ENCODE peak calls at places on chromosomes 11 and 22, in eight cellular contexts. One of them, this sample, is unnamed.

GRCh38 chr11:75384438-75385080 is 14.8 kb upstream of the RPS3 start:
- DNase-seq in osteocyte: peak
- DNase-seq in tibial artery: peak
- DNase-seq in body of pancreas: peak
- DNase-seq in lung: peak
- DNase-seq in foreskin fibroblast: peak
- DNase-seq in fibroblast of mammary gland: peak
- DNase-seq in heart right ventricle: peak
- DNase-seq in this sample: peak

GRCh38 chr11:69137148-69137844 is 18.4 kb upstream of the SMIM38 start:
- DNase-seq in body of pancreas: no peak
- DNase-seq in foreskin fibroblast: no peak
- DNase-seq in heart right ventricle: peak
- DNase-seq in lung: no peak
- DNase-seq in tibial artery: no peak
- DNase-seq in osteocyte: no peak
- DNase-seq in fibroblast of mammary gland: no peak
- DNase-seq in this sample: peak

GRCh38 chr11:19121646-19122045 is 4.7 kb downstream of the ZDHHC13 start:
- DNase-seq in fibroblast of mammary gland: no peak
- DNase-seq in osteocyte: no peak
- DNase-seq in tibial artery: no peak
- DNase-seq in lung: no peak
- DNase-seq in heart right ventricle: no peak
- DNase-seq in foreskin fibroblast: peak
- DNase-seq in body of pancreas: no peak
- DNase-seq in this sample: no peak

GRCh38 chr22:20999350-21000214 is 2.3 kb downstream of the THAP7 start:
- DNase-seq in fibroblast of mammary gland: no peak
- DNase-seq in tibial artery: no peak
- DNase-seq in heart right ventricle: no peak
- DNase-seq in osteocyte: no peak
- DNase-seq in body of pancreas: no peak
- DNase-seq in foreskin fibroblast: no peak
- DNase-seq in lung: no peak
- DNase-seq in this sample: peak

GRCh38 chr11:119912214-119912613 is 183.2 kb upstream of the NECTIN1 start:
- DNase-seq in foreskin fibroblast: no peak
- DNase-seq in body of pancreas: no peak
- DNase-seq in heart right ventricle: peak
- DNase-seq in lung: no peak
- DNase-seq in tibial artery: no peak
- DNase-seq in fibroblast of mammary gland: no peak
- DNase-seq in osteocyte: no peak
- DNase-seq in this sample: no peak

GRCh38 chr11:62449451-62449851 is 30.6 kb downstream of the SCGB1A1 start:
- DNase-seq in lung: no peak
- DNase-seq in osteocyte: no peak
- DNase-seq in tibial artery: no peak
- DNase-seq in heart right ventricle: no peak
- DNase-seq in body of pancreas: no peak
- DNase-seq in foreskin fibroblast: no peak
- DNase-seq in fibroblast of mammary gland: no peak
- DNase-seq in this sample: no peak

GRCh38 chr11:59573216-59573615 is 42.4 kb downstream of the OSBP start:
- DNase-seq in foreskin fibroblast: peak
- DNase-seq in fibroblast of mammary gland: peak
- DNase-seq in body of pancreas: no peak
- DNase-seq in heart right ventricle: no peak
- DNase-seq in lung: no peak
- DNase-seq in tibial artery: no peak
- DNase-seq in osteocyte: no peak
- DNase-seq in this sample: no peak

GRCh38 chr22:28181332-28181731 is 262.3 kb upstream of the PITPNB start:
- DNase-seq in fibroblast of mammary gland: no peak
- DNase-seq in tibial artery: no peak
- DNase-seq in osteocyte: no peak
- DNase-seq in heart right ventricle: no peak
- DNase-seq in lung: no peak
- DNase-seq in foreskin fibroblast: peak
- DNase-seq in body of pancreas: no peak
- DNase-seq in this sample: no peak

GRCh38 chr11:117696489-117696888 is 100.5 kb downstream of the DSCAML1 start:
- DNase-seq in osteocyte: no peak
- DNase-seq in body of pancreas: no peak
- DNase-seq in heart right ventricle: no peak
- DNase-seq in foreskin fibroblast: no peak
- DNase-seq in tibial artery: no peak
- DNase-seq in lung: no peak
- DNase-seq in fibroblast of mammary gland: no peak
- DNase-seq in this sample: no peak

GRCh38 chr22:40434101-40434500 is 63.7 kb downstream of the SGSM3 start:
- DNase-seq in foreskin fibroblast: no peak
- DNase-seq in osteocyte: no peak
- DNase-seq in lung: no peak
- DNase-seq in tibial artery: no peak
- DNase-seq in fibroblast of mammary gland: peak
- DNase-seq in heart right ventricle: no peak
- DNase-seq in body of pancreas: no peak
- DNase-seq in this sample: no peak

GRCh38 chr11:587978-588380 is 11.7 kb downstream of the PHRF1 start:
- DNase-seq in heart right ventricle: no peak
- DNase-seq in tibial artery: no peak
- DNase-seq in osteocyte: no peak
- DNase-seq in lung: no peak
- DNase-seq in fibroblast of mammary gland: peak
- DNase-seq in foreskin fibroblast: peak
- DNase-seq in body of pancreas: peak
- DNase-seq in this sample: no peak

GRCh38 chr11:43756575-43756974 is 76.0 kb downstream of the HSD17B12 start:
- DNase-seq in body of pancreas: no peak
- DNase-seq in osteocyte: no peak
- DNase-seq in lung: no peak
- DNase-seq in tibial artery: no peak
- DNase-seq in fibroblast of mammary gland: peak
- DNase-seq in heart right ventricle: no peak
- DNase-seq in foreskin fibroblast: no peak
- DNase-seq in this sample: no peak

GRCh38 chr22:49157529-49158339 is 669.9 kb downstream of the BRD1 start:
- DNase-seq in fibroblast of mammary gland: no peak
- DNase-seq in tibial artery: peak
- DNase-seq in heart right ventricle: no peak
- DNase-seq in foreskin fibroblast: no peak
- DNase-seq in osteocyte: no peak
- DNase-seq in lung: no peak
- DNase-seq in body of pancreas: no peak
- DNase-seq in this sample: no peak

GRCh38 chr11:3104051-3104714 is 47.0 kb upstream of the CARS1 start:
- DNase-seq in osteocyte: no peak
- DNase-seq in body of pancreas: no peak
- DNase-seq in lung: no peak
- DNase-seq in foreskin fibroblast: no peak
- DNase-seq in fibroblast of mammary gland: no peak
- DNase-seq in heart right ventricle: no peak
- DNase-seq in tibial artery: no peak
- DNase-seq in this sample: peak

GRCh38 chr11:10122337-10123197 is 171.5 kb downstream of the SBF2 start:
- DNase-seq in tibial artery: peak
- DNase-seq in lung: no peak
- DNase-seq in osteocyte: no peak
- DNase-seq in body of pancreas: no peak
- DNase-seq in heart right ventricle: no peak
- DNase-seq in foreskin fibroblast: no peak
- DNase-seq in fibroblast of mammary gland: peak
- DNase-seq in this sample: no peak

GRCh38 chr22:42364641-42365336 is 67.4 kb downstream of the NFAM1 start:
- DNase-seq in heart right ventricle: peak
- DNase-seq in osteocyte: no peak
- DNase-seq in fibroblast of mammary gland: peak
- DNase-seq in tibial artery: peak
- DNase-seq in lung: no peak
- DNase-seq in foreskin fibroblast: no peak
- DNase-seq in body of pancreas: no peak
- DNase-seq in this sample: no peak

GRCh38 chr22:19463491-19464469 is 15.2 kb downstream of the UFD1 start:
- DNase-seq in body of pancreas: peak
- DNase-seq in heart right ventricle: peak
- DNase-seq in osteocyte: no peak
- DNase-seq in tibial artery: no peak
- DNase-seq in fibroblast of mammary gland: peak
- DNase-seq in lung: no peak
- DNase-seq in foreskin fibroblast: peak
- DNase-seq in this sample: no peak

GRCh38 chr11:118791961-118792578 is 1.1 kb upstream of the DDX6 start:
- DNase-seq in tibial artery: peak
- DNase-seq in body of pancreas: no peak
- DNase-seq in osteocyte: no peak
- DNase-seq in fibroblast of mammary gland: no peak
- DNase-seq in lung: peak
- DNase-seq in heart right ventricle: peak
- DNase-seq in foreskin fibroblast: no peak
- DNase-seq in this sample: peak

GRCh38 chr11:46006418-46007070 is 84.1 kb downstream of the LARGE2 start:
- DNase-seq in body of pancreas: peak
- DNase-seq in foreskin fibroblast: peak
- DNase-seq in heart right ventricle: peak
- DNase-seq in osteocyte: no peak
- DNase-seq in fibroblast of mammary gland: peak
- DNase-seq in tibial artery: no peak
- DNase-seq in lung: no peak
- DNase-seq in this sample: no peak
- TF ChIP-seq CTCF in body of pancreas: peak
- TF ChIP-seq CTCF in foreskin fibroblast: peak
- TF ChIP-seq CTCF in heart right ventricle: peak
- TF ChIP-seq CTCF in osteocyte: peak
- TF ChIP-seq CTCF in fibroblast of mammary gland: peak
- TF ChIP-seq CTCF in tibial artery: peak
- TF ChIP-seq CTCF in lung: peak
- TF ChIP-seq CTCF in this sample: peak

DNA sequence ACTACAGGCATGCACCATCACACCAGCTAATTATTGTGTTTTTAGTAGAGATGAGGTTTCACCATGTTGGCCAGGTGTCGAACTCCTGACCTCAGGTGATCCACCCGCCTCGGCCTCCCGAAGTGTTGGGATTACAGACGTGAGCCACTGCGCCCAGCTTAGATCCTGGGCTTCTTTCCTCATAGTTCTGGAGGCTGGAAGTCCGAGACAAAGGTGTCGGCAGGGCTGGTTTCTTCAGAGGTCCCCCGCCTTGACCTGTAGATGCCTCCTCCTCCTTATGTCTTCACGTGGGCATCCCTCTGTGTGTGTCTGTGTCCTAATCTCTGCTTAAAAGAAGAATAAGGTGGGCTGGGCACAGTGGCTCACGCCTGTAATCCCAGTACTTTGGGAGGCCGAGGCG is 44.2 kb upstream of the FBLN1 start:
- DNase-seq in tibial artery: no peak
- DNase-seq in fibroblast of mammary gland: no peak
- DNase-seq in body of pancreas: no peak
- DNase-seq in lung: no peak
- DNase-seq in osteocyte: no peak
- DNase-seq in foreskin fibroblast: no peak
- DNase-seq in heart right ventricle: no peak
- DNase-seq in this sample: no peak
- TF ChIP-seq CTCF in tibial artery: no peak
- TF ChIP-seq CTCF in fibroblast of mammary gland: no peak
- TF ChIP-seq CTCF in body of pancreas: no peak
- TF ChIP-seq CTCF in lung: no peak
- TF ChIP-seq CTCF in osteocyte: no peak
- TF ChIP-seq CTCF in foreskin fibroblast: no peak
- TF ChIP-seq CTCF in heart right ventricle: no peak
- TF ChIP-seq CTCF in this sample: no peak

GRCh38 chr22:24108073-24108472 is 73.2 kb upstream of the SUSD2 start:
- DNase-seq in body of pancreas: no peak
- DNase-seq in fibroblast of mammary gland: no peak
- DNase-seq in heart right ventricle: no peak
- DNase-seq in foreskin fibroblast: no peak
- DNase-seq in osteocyte: no peak
- DNase-seq in lung: no peak
- DNase-seq in tibial artery: no peak
- DNase-seq in this sample: no peak
- TF ChIP-seq CTCF in body of pancreas: no peak
- TF ChIP-seq CTCF in fibroblast of mammary gland: no peak
- TF ChIP-seq CTCF in heart right ventricle: no peak
- TF ChIP-seq CTCF in foreskin fibroblast: no peak
- TF ChIP-seq CTCF in osteocyte: no peak
- TF ChIP-seq CTCF in lung: no peak
- TF ChIP-seq CTCF in tibial artery: no peak
- TF ChIP-seq CTCF in this sample: peak

DNA sequence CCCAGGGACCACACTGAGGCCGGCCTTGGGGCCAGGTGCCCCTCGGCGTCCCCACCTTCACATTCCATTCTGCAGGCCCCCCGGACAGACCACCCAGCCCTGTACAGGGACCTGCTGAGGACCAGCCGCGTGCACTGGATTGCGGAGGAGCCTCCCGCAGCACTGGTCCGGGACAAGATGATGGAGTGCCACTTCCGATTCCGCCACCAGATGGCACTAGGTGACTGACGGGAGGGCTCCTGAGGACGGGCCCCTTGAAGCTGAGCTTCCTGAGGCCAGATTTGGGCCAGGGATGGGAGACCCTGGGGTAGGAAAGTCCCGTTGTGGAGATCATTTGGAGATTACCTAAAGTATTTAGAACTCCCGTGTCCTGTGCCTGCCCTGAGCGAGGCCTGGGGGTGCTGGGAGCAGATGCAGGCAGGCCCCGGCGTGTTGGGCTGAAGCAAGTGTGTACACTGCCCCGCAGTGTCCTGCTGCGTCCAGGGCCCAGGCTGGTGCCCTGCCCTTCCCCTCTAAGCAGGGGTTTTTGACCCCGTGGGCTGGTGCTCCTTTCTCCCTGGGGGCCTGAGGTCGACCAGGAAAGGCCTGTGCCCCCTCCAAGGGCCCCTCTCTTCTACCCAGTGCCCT is 20.0 kb downstream of the TRMU start:
- DNase-seq in foreskin fibroblast: peak
- DNase-seq in osteocyte: peak
- DNase-seq in heart right ventricle: peak
- DNase-seq in lung: peak
- DNase-seq in body of pancreas: peak
- DNase-seq in fibroblast of mammary gland: peak
- DNase-seq in tibial artery: peak
- DNase-seq in this sample: peak
- TF ChIP-seq CTCF in foreskin fibroblast: peak
- TF ChIP-seq CTCF in osteocyte: peak
- TF ChIP-seq CTCF in heart right ventricle: peak
- TF ChIP-seq CTCF in lung: peak
- TF ChIP-seq CTCF in body of pancreas: peak
- TF ChIP-seq CTCF in fibroblast of mammary gland: peak
- TF ChIP-seq CTCF in tibial artery: peak
- TF ChIP-seq CTCF in this sample: peak

This sample was measured in type B pancreatic cell.